ENCODE peak calls at places on chromosome 21, in eight cellular contexts. Q is astrocyte of the spinal cord; D is fibroblast of pulmonary artery; O is lung; I is cardiac muscle cell; S is AG04450; H is stomach; M is CD8-positive, alpha-beta T cell. A is an unnamed sample.

GRCh38 chr21:36579898-36580297 is 100.0 kb upstream of the CLDN14 start:
- DNase-seq in Q (no peak), M (no peak), H (no peak), I (no peak), D (no peak), S (no peak), O (no peak), A (no peak)

GRCh38 chr21:15209224-15209623 is 144.4 kb upstream of the NRIP1 start:
- DNase-seq in H (no peak), O (no peak), M (no peak), S (no peak), I (no peak), Q (no peak), D (no peak), A (no peak)

GRCh38 chr21:39673163-39673562 is 60.4 kb downstream of the B3GALT5 start:
- DNase-seq in I (no peak), Q (no peak), M (no peak), O (no peak), H (no peak), D (no peak), S (no peak), A (peak)

GRCh38 chr21:36821032-36821299 is 122.1 kb downstream of the SIM2 start:
- DNase-seq in S (no peak), D (no peak), H (no peak), M (no peak), Q (no peak), O (no peak), I (no peak), A (no peak)

GRCh38 chr21:46431884-46432488 is 26.7 kb upstream of the DIP2A start:
- DNase-seq in I (no peak), S (no peak), H (no peak), M (peak), D (no peak), Q (no peak), O (no peak), A (no peak)

GRCh38 chr21:15005391-15005790 is 59.4 kb downstream of the NRIP1 start:
- DNase-seq in Q (peak), S (no peak), H (no peak), M (peak), D (no peak), O (no peak), I (no peak), A (no peak)

GRCh38 chr21:46662367-46662654 is 26.8 kb downstream of the PRMT2 start:
- DNase-seq in H (no peak), D (no peak), M (no peak), O (no peak), S (no peak), I (no peak), Q (no peak), A (no peak)

GRCh38 chr21:26892151-26892550 is 46.9 kb upstream of the ADAMTS1 start:
- DNase-seq in D (no peak), I (no peak), Q (no peak), O (no peak), S (no peak), H (no peak), M (no peak), A (no peak)

GRCh38 chr21:38297193-38297592 is 40.4 kb downstream of the KCNJ15 start:
- DNase-seq in I (no peak), H (no peak), D (peak), Q (peak), M (no peak), S (no peak), O (no peak), A (no peak)

GRCh38 chr21:37226356-37226920 is 40.7 kb downstream of the VPS26C start:
- DNase-seq in H (no peak), Q (no peak), S (no peak), I (no peak), D (no peak), M (no peak), O (no peak), A (no peak)

GRCh38 chr21:36337099-36337509 is 17.1 kb downstream of the MORC3 start:
- DNase-seq in I (peak), S (no peak), M (no peak), H (no peak), Q (peak), O (no peak), D (peak), A (no peak)

GRCh38 chr21:14991957-14992356 is 72.8 kb downstream of the NRIP1 start:
- DNase-seq in H (no peak), D (peak), S (no peak), O (no peak), M (no peak), Q (no peak), I (peak), A (no peak)

GRCh38 chr21:37338671-37339526 is 27.7 kb upstream of the DYRK1A start:
- DNase-seq in D (peak), S (peak), M (no peak), Q (peak), I (peak), O (peak), H (no peak), A (peak)

GRCh38 chr21:38661296-38662223 is 144.2 kb upstream of the ETS2 start:
- DNase-seq in O (no peak), S (peak), D (peak), M (no peak), I (peak), H (no peak), Q (peak), A (no peak)

GRCh38 chr21:33668620-33669019 is 26.3 kb downstream of the ITSN1 start:
- DNase-seq in O (no peak), I (no peak), Q (no peak), M (no peak), D (no peak), S (no peak), H (no peak), A (no peak)

GRCh38 chr21:25639922-25640670 is 1.0 kb downstream of the JAM2 start:
- DNase-seq in Q (peak), I (no peak), O (no peak), D (no peak), M (no peak), S (no peak), H (no peak), A (no peak)

GRCh38 chr21:38229260-38229877 is 27.4 kb upstream of the KCNJ15 start:
- DNase-seq in Q (no peak), D (peak), I (peak), M (no peak), S (no peak), H (no peak), O (no peak), A (no peak)

GRCh38 chr21:36965720-36966065 is 776 bp downstream of the HLCS start:
- DNase-seq in S (no peak), D (no peak), Q (no peak), M (no peak), I (no peak), O (no peak), H (no peak), A (no peak)

GRCh38 chr21:17554619-17555472 is 42.0 kb downstream of the CXADR start:
- DNase-seq in M (no peak), D (peak), O (no peak), H (no peak), S (no peak), I (no peak), Q (no peak), A (no peak)

GRCh38 chr21:30541764-30542163 is at the start of gene KRTAP19-6:
- DNase-seq in H (no peak), D (no peak), Q (no peak), O (no peak), I (no peak), S (no peak), M (no peak), A (no peak)

GRCh38 chr21:38769253-38769780 is 36.4 kb upstream of the ETS2 start:
- DNase-seq in Q (peak), D (peak), I (peak), S (peak), M (no peak), O (no peak), H (no peak), A (no peak)

GRCh38 chr21:42567861-42568260 is 54.2 kb downstream of the SLC37A1 start:
- DNase-seq in D (no peak), O (no peak), Q (no peak), M (no peak), I (no peak), H (peak), S (no peak), A (no peak)

GRCh38 chr21:26565546-26565945 is 7.5 kb downstream of the CYYR1 start:
- DNase-seq in M (no peak), D (no peak), O (no peak), H (no peak), S (no peak), I (no peak), Q (no peak), A (no peak)

GRCh38 chr21:31117046-31117916 is 79.0 kb upstream of the KRTAP19-8 start:
- DNase-seq in O (no peak), H (no peak), S (peak), I (peak), D (peak), M (no peak), Q (peak), A (no peak)

GRCh38 chr21:38039841-38040240 is 123.6 kb upstream of the KCNJ6 start:
- DNase-seq in O (no peak), I (no peak), M (no peak), D (no peak), Q (no peak), S (no peak), H (no peak), A (no peak)

GRCh38 chr21:16563111-16563510 is 833.3 kb downstream of the USP25 start:
- DNase-seq in M (no peak), Q (no peak), D (no peak), H (no peak), S (no peak), I (no peak), O (no peak), A (no peak)

GRCh38 chr21:39952265-39952664 is 85.0 kb downstream of the PCP4 start:
- DNase-seq in S (no peak), D (no peak), Q (no peak), H (no peak), O (no peak), I (no peak), M (no peak), A (no peak)

GRCh38 chr21:39004776-39005605 is 178.3 kb downstream of the PSMG1 start:
- DNase-seq in M (no peak), I (peak), Q (no peak), H (peak), O (no peak), D (peak), S (no peak), A (no peak)

GRCh38 chr21:16590186-16590585 is 860.4 kb downstream of the USP25 start:
- DNase-seq in I (no peak), S (no peak), O (no peak), M (no peak), D (no peak), Q (no peak), H (no peak), A (no peak)

GRCh38 chr21:25561668-25562641 is 45.3 kb downstream of the MRPL39 start:
- DNase-seq in M (peak), D (peak), I (peak), H (peak), O (peak), S (peak), Q (peak), A (peak)

GRCh38 chr21:36454079-36454478 is 25.8 kb downstream of the CLDN14 start:
- DNase-seq in M (no peak), D (no peak), H (no peak), Q (peak), I (no peak), O (no peak), S (no peak), A (no peak)

GRCh38 chr21:36589352-36589971 is 109.5 kb upstream of the SIM2 start:
- DNase-seq in Q (no peak), I (peak), S (no peak), O (peak), D (peak), H (peak), M (no peak), A (no peak)

GRCh38 chr21:33769057-33769456 is 126.8 kb downstream of the ITSN1 start:
- DNase-seq in M (no peak), Q (no peak), O (no peak), I (peak), D (no peak), H (no peak), S (no peak), A (no peak)

GRCh38 chr21:36478941-36479340 is 981 bp downstream of the CLDN14 start:
- DNase-seq in D (peak), Q (no peak), M (no peak), S (no peak), H (no peak), I (peak), O (no peak), A (no peak)

GRCh38 chr21:31220567-31220966 is 123.5 kb downstream of the TIAM1 start:
- DNase-seq in D (peak), I (peak), S (no peak), Q (peak), O (no peak), M (no peak), H (no peak), A (no peak)

GRCh38 chr21:39188521-39189139 is 5.4 kb upstream of the PSMG1 start:
- DNase-seq in H (no peak), Q (no peak), I (no peak), M (no peak), S (no peak), O (no peak), D (no peak), A (no peak)

GRCh38 chr21:38861989-38862683 is 56.4 kb downstream of the ETS2 start:
- DNase-seq in H (no peak), O (no peak), M (no peak), Q (no peak), D (no peak), I (no peak), S (no peak), A (no peak)

GRCh38 chr21:40242586-40242985 is 375.3 kb downstream of the PCP4 start:
- DNase-seq in I (no peak), Q (no peak), H (no peak), S (no peak), O (no peak), D (no peak), M (no peak), A (no peak)

GRCh38 chr21:34795152-34796141 is 126.7 kb downstream of the CLIC6 start:
- DNase-seq in D (peak), M (no peak), S (no peak), O (no peak), H (peak), Q (peak), I (peak), A (no peak)
- TF ChIP-seq CTCF in D (peak), M (no peak), S (no peak), O (no peak), H (peak), Q (peak), I (no peak), A (no peak)

GRCh38 chr21:20946701-20947100 is 51.5 kb upstream of the NCAM2 start:
- DNase-seq in H (no peak), S (no peak), O (no peak), D (no peak), M (no peak), Q (no peak), I (no peak), A (no peak)
- TF ChIP-seq CTCF in H (no peak), S (no peak), O (no peak), D (no peak), M (no peak), Q (no peak), I (no peak), A (no peak)

GRCh38 chr21:44802396-44803153 is 955 bp upstream of the UBE2G2 start:
- DNase-seq in H (no peak), M (no peak), I (no peak), S (no peak), Q (no peak), D (no peak), O (no peak), A (no peak)
- TF ChIP-seq CTCF in H (no peak), M (no peak), I (no peak), S (no peak), Q (no peak), D (no peak), O (no peak), A (no peak)

GRCh38 chr21:41477641-41478318 is 30.2 kb downstream of the TMPRSS2 start:
- DNase-seq in M (no peak), Q (peak), I (peak), S (no peak), D (no peak), O (no peak), H (peak), A (no peak)
- TF ChIP-seq CTCF in M (no peak), Q (no peak), I (no peak), S (no peak), D (no peak), O (no peak), H (no peak), A (no peak)

GRCh38 chr21:19507682-19508260 is 1104.2 kb upstream of the TMPRSS15 start:
- DNase-seq in I (no peak), D (peak), M (peak), S (no peak), O (no peak), Q (no peak), H (no peak), A (no peak)
- TF ChIP-seq CTCF in I (no peak), D (peak), M (no peak), S (no peak), O (no peak), Q (peak), H (peak), A (peak)

GRCh38 chr21:43930074-43930847 is 65.2 kb downstream of the AGPAT3 start:
- DNase-seq in D (no peak), Q (no peak), M (no peak), I (no peak), H (no peak), S (no peak), O (no peak), A (no peak)
- TF ChIP-seq CTCF in D (no peak), Q (no peak), M (no peak), I (no peak), H (no peak), S (no peak), O (no peak), A (no peak)

GRCh38 chr21:45293214-45293725 is 5.6 kb upstream of the POFUT2 start:
- DNase-seq in S (no peak), O (peak), H (peak), M (no peak), I (peak), D (no peak), Q (no peak), A (peak)
- TF ChIP-seq CTCF in S (no peak), O (no peak), H (no peak), M (no peak), I (no peak), D (no peak), Q (no peak), A (no peak)

DNA sequence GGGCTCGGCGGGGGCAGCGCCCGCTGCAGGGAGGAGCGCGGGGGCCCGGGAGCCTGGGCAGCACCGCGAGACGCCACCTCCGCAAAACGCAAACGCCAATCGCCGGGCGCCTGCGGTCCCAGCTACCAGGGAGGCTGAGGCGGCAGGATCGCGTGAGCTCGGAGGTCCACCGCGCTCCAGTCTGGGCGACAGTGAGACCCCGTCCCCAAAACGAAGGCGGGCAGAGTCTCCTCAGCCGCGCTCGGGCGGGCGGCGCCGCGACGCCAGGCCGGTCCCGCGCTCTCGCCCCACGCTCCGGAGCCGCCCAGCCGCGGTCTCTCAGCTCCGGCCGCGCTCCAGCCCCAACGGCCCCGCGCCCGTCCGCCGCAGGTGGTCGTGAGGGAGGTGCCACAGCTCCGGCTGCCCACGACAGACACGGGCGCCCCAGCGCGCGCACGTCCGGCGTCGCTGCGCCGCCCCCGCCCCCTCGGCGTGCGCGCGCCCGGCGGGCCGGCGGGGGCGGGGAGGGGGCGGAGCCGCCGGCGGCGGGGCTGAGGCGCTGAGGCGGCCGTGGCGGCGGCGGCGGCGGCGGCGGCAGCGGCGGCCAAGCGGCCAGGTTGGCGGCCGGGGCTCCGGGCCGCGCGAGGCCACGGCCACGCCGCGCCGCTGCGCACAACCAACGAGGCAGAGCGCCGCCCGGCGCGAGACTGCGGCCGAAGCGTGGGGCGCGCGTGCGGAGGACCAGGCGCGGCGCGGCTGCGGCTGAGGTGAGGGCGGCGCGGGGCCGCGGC is at the start of gene ADARB1:
- DNase-seq in O (peak), Q (peak), D (peak), M (peak), H (peak), S (no peak), I (peak), A (peak)
- TF ChIP-seq CTCF in O (no peak), Q (no peak), D (no peak), M (no peak), H (no peak), S (no peak), I (no peak), A (no peak)

GRCh38 chr21:32256873-32257620 is 21.8 kb downstream of the MIS18A start:
- DNase-seq in D (peak), Q (peak), H (peak), M (no peak), S (peak), O (peak), I (peak), A (peak)

GRCh38 chr21:32256226-32256625 is 22.6 kb downstream of the MIS18A start:
- DNase-seq in O (no peak), D (no peak), I (no peak), Q (no peak), M (no peak), S (no peak), H (no peak), A (no peak)

GRCh38 chr21:32260130-32260529 is 18.7 kb downstream of the MIS18A start:
- DNase-seq in I (no peak), S (no peak), Q (no peak), O (no peak), H (no peak), M (no peak), D (no peak), A (no peak)

GRCh38 chr21:32261929-32262328 is 16.9 kb downstream of the MIS18A start:
- DNase-seq in D (no peak), O (no peak), S (no peak), H (no peak), M (no peak), I (no peak), Q (no peak), A (no peak)

DNA sequence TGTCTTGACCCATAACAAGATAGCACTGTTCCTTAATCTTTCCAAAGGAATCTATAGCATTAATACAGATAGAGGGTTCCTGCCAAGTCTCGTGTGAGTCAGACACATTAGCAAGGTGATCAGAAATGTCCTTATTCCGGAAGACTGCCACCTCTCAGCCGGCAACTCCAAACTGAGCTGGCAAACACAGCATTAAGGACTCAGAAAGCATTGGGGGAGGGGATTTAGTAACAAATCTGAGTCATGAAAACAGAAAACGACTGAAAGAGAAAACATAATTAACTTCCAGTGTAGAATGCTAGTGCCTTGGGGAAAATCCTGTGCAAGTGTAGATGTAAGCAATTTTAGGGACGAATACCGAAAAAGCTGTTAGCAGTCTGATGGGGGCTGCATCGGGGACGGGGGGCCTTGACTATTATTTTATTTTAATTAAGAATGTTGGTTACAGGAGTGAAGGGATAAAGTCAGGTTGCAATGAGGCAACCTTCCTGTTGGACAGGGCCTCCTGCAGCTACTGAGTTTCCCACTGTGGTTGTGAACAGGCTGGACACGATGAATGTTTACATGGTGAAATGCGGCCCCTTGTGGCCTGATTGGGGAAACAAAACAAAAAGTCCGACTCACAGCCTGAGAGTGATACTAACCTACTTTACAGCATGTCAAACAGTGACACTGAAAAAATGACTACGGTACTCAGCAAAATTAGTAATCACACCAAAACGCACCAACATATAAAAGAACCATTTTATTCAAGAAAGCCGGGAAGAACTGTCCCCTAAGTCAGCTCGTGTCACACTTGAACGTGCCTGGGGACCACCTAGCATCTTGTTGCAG is 20.7 kb downstream of the MIS18A start:
- DNase-seq in I (peak), Q (peak), O (peak), S (peak), D (peak), H (peak), M (no peak), A (peak)
- TF ChIP-seq CTCF in I (peak), Q (peak), O (peak), S (peak), D (peak), H (peak), M (peak), A (peak)

GRCh38 chr21:29360799-29361765 is 62.4 kb downstream of the BACH1 start:
- DNase-seq in Q (no peak), S (no peak), D (no peak), H (no peak), M (no peak), O (peak), I (no peak), A (no peak)
- TF ChIP-seq CTCF in Q (no peak), S (peak), D (no peak), H (peak), M (peak), O (no peak), I (no peak), A (peak)